ENCODE peak calls at places on chromosomes 6 and 20, in four cellular contexts. One of them, this sample, is unnamed. For H3K36me3, the result is how much of the 10 kb centered on the place peaks cover.

GRCh38 chr20:56433221-56433879 is 21.3 kb downstream of the CASS4 start:
- DNase-seq in HepG2: no peak
- DNase-seq in endothelial cell of umbilical vein: no peak
- DNase-seq in K562: no peak
- DNase-seq in this sample: no peak

GRCh38 chr6:127204278-127204677 is 62.4 kb upstream of the RNF146 start:
- DNase-seq in HepG2: no peak
- DNase-seq in endothelial cell of umbilical vein: no peak
- DNase-seq in K562: no peak
- DNase-seq in this sample: no peak

GRCh38 chr6:46296586-46296985 is 125.8 kb upstream of the ENPP5 start:
- DNase-seq in HepG2: no peak
- DNase-seq in endothelial cell of umbilical vein: no peak
- DNase-seq in K562: no peak
- DNase-seq in this sample: no peak

GRCh38 chr6:5846335-5846734 is 160.4 kb downstream of the NRN1 start:
- DNase-seq in HepG2: no peak
- DNase-seq in endothelial cell of umbilical vein: no peak
- DNase-seq in K562: no peak
- DNase-seq in this sample: no peak

GRCh38 chr20:19885981-19886665 is 128.1 kb downstream of the RIN2 start:
- DNase-seq in HepG2: peak
- DNase-seq in endothelial cell of umbilical vein: peak
- DNase-seq in K562: no peak
- DNase-seq in this sample: no peak

GRCh38 chr6:16704706-16705402 is 56.4 kb downstream of the ATXN1 start:
- DNase-seq in HepG2: no peak
- DNase-seq in endothelial cell of umbilical vein: peak
- DNase-seq in K562: no peak
- DNase-seq in this sample: no peak

GRCh38 chr6:156953478-156954146 is 176.4 kb downstream of the ARID1B start:
- DNase-seq in HepG2: peak
- DNase-seq in endothelial cell of umbilical vein: peak
- DNase-seq in K562: peak
- DNase-seq in this sample: no peak

GRCh38 chr6:1144842-1145755 is 166.8 kb upstream of the FOXQ1 start:
- DNase-seq in HepG2: no peak
- DNase-seq in endothelial cell of umbilical vein: no peak
- DNase-seq in K562: no peak
- DNase-seq in this sample: no peak

GRCh38 chr6:108736832-108737231 is 111.4 kb upstream of the ARMC2 start:
- DNase-seq in HepG2: peak
- DNase-seq in endothelial cell of umbilical vein: peak
- DNase-seq in K562: peak
- DNase-seq in this sample: no peak

GRCh38 chr20:32437391-32438074 is 79.4 kb downstream of the ASXL1 start:
- DNase-seq in HepG2: peak
- DNase-seq in endothelial cell of umbilical vein: no peak
- DNase-seq in K562: peak
- DNase-seq in this sample: no peak
- H3K36me3 ChIP-seq in HepG2: half or more
- H3K36me3 ChIP-seq in endothelial cell of umbilical vein: half or more
- H3K36me3 ChIP-seq in K562: half or more
- H3K36me3 ChIP-seq in this sample: half or more

DNA sequence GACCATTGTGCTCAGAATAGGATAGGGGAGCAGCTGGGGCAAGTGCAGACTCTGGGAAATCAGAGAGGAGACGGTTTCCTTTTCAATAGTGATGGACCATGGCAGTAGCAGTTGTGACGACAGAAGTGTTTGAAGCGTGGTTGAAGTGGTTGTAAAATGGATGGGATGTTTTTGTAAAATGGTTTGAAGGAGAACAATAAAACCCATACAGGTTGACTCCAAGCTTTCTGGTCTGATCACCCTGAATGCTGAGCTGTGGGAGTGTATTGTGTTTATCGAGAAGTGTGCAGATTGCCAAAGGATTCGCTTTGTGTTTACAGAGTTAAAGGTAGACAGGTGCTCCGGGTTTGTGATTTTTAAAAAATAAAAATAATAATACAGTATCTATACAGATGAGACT is 255.2 kb upstream of the SULF2 start:
- DNase-seq in HepG2: no peak
- DNase-seq in endothelial cell of umbilical vein: no peak
- DNase-seq in K562: no peak
- DNase-seq in this sample: no peak
- TF ChIP-seq MYC in HepG2: no peak
- TF ChIP-seq MYC in endothelial cell of umbilical vein: no peak
- TF ChIP-seq MYC in K562: no peak
- TF ChIP-seq MYC in this sample: no peak

GRCh38 chr6:99543968-99544367 is 24.5 kb downstream of the CCNC start:
- DNase-seq in HepG2: no peak
- DNase-seq in endothelial cell of umbilical vein: no peak
- DNase-seq in K562: no peak
- DNase-seq in this sample: no peak
- H3K36me3 ChIP-seq in HepG2: half or more
- H3K36me3 ChIP-seq in endothelial cell of umbilical vein: under half
- H3K36me3 ChIP-seq in K562: half or more
- H3K36me3 ChIP-seq in this sample: under half

DNA sequence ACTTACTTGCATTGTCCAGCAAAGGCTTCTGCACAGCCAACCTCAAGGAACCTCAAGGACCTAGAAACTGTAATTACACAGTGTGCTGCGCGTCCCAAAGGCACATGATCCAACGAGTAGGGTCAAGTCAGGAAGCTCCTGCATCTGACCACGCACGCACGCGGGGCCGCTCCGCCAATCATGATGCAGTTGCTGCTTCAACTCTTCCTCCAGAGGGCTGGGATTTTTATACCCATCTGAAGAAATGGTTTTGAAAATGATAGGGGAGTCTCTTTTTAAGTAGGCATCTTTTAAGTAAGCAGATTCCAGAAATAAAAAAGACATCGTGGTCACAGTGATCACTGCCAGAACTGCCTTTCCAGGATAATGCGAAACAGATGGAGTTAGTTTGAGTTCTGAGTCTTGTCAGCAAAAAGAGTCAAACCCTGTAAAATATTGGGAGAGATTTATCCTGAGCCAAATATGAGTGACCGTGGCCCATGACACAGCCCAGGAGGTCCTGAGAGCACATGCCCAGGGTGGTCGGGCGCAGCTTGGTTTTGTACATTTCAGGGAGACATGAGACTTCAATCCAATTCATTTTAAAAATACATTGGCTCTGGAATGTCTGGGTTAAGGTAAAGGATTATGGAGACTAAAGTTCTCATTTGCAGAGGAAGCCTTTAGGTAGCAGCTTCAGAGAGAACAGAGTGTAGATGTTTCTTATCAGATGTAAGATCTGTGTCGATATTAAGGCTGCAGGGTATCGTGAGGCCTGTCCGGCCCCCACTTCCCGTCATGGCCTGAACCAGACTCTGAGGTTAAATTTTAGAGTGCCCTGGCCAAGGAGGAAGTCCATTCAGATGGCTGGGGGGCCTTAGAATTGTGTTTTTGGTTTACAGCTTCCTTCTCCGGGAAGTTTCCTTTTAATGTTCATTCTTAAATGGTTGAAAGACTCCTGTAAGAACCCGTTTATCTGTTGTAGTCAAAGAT is 34.2 kb downstream of the KIF25 start:
- DNase-seq in HepG2: no peak
- DNase-seq in endothelial cell of umbilical vein: no peak
- DNase-seq in K562: no peak
- DNase-seq in this sample: no peak
- TF ChIP-seq MYC in HepG2: no peak
- TF ChIP-seq MYC in endothelial cell of umbilical vein: no peak
- TF ChIP-seq MYC in K562: no peak
- TF ChIP-seq MYC in this sample: no peak

GRCh38 chr6:113954653-113955052 is 16.3 kb downstream of the HDAC2 start:
- DNase-seq in HepG2: no peak
- DNase-seq in endothelial cell of umbilical vein: no peak
- DNase-seq in K562: no peak
- DNase-seq in this sample: no peak

GRCh38 chr6:113953346-113953745 is 17.6 kb downstream of the HDAC2 start:
- DNase-seq in HepG2: no peak
- DNase-seq in endothelial cell of umbilical vein: no peak
- DNase-seq in K562: no peak
- DNase-seq in this sample: no peak

GRCh38 chr6:113944701-113945100 is 26.2 kb downstream of the HDAC2 start:
- DNase-seq in HepG2: no peak
- DNase-seq in endothelial cell of umbilical vein: no peak
- DNase-seq in K562: no peak
- DNase-seq in this sample: no peak

GRCh38 chr6:113949499-113949898 is 21.4 kb downstream of the HDAC2 start:
- DNase-seq in HepG2: no peak
- DNase-seq in endothelial cell of umbilical vein: no peak
- DNase-seq in K562: no peak
- DNase-seq in this sample: no peak
- H3K36me3 ChIP-seq in HepG2: half or more
- H3K36me3 ChIP-seq in endothelial cell of umbilical vein: under half
- H3K36me3 ChIP-seq in K562: half or more
- H3K36me3 ChIP-seq in this sample: under half